ENCODE peak calls at places on chromosomes 11 and 22, in five cellular contexts. A is A549, L is K562, S is H1, Y is GM12878. K is an unnamed sample.

GRCh38 chr11:105838668-105839403 is 183.2 kb downstream of the MSANTD4 start:
- DNase-seq in A (no peak), L (no peak), S (no peak), Y (no peak), K (no peak)

GRCh38 chr11:75474878-75475766 is 42.1 kb upstream of the KLHL35 start:
- DNase-seq in A (no peak), L (peak), S (peak), Y (no peak), K (no peak)

GRCh38 chr11:66985508-66986177 is 10.5 kb downstream of the C11orf86 start:
- DNase-seq in A (no peak), L (no peak), S (no peak), Y (no peak), K (no peak)

GRCh38 chr11:827146-827860 is 416 bp upstream of the CRACR2B start:
- DNase-seq in A (no peak), L (peak), S (peak), Y (no peak), K (peak)

GRCh38 chr11:85823816-85824215 is 12.9 kb upstream of the SYTL2 start:
- DNase-seq in A (no peak), L (no peak), S (no peak), Y (no peak), K (no peak)

GRCh38 chr22:23782649-23783048 is 4.1 kb upstream of the SMARCB1 start:
- DNase-seq in A (no peak), L (no peak), S (no peak), Y (no peak), K (no peak)

GRCh38 chr22:24985824-24986214 is 33.3 kb downstream of the KIAA1671 start:
- DNase-seq in A (no peak), L (no peak), S (no peak), Y (no peak), K (peak)

GRCh38 chr11:12216542-12217422 is 106.4 kb downstream of the MICAL2 start:
- DNase-seq in A (no peak), L (no peak), S (no peak), Y (no peak), K (no peak)

GRCh38 chr11:45178890-45179663 is 32.6 kb downstream of the PRDM11 start:
- DNase-seq in A (no peak), L (no peak), S (no peak), Y (no peak), K (no peak)

GRCh38 chr22:28955817-28956216 is 72.4 kb downstream of the ZNRF3 start:
- DNase-seq in A (no peak), L (no peak), S (no peak), Y (peak), K (no peak)

GRCh38 chr11:72378704-72379383 is 55.5 kb downstream of the CLPB start:
- DNase-seq in A (no peak), L (no peak), S (no peak), Y (no peak), K (no peak)

GRCh38 chr11:118608268-118609214 is 1.1 kb downstream of the PHLDB1 start:
- DNase-seq in A (no peak), L (peak), S (peak), Y (no peak), K (no peak)

GRCh38 chr11:44426958-44427357 is 117.0 kb upstream of the ALX4 start:
- DNase-seq in A (no peak), L (no peak), S (no peak), Y (no peak), K (no peak)

GRCh38 chr11:125072210-125072960 is 9.3 kb downstream of the SLC37A2 start:
- DNase-seq in A (no peak), L (no peak), S (no peak), Y (peak), K (peak)

GRCh38 chr11:97269527-97269926 is 879.7 kb downstream of the JRKL start:
- DNase-seq in A (no peak), L (no peak), S (no peak), Y (no peak), K (peak)

GRCh38 chr22:29269230-29269604 is 1.1 kb downstream of the EWSR1 start:
- DNase-seq in A (no peak), L (no peak), S (no peak), Y (no peak), K (no peak)

GRCh38 chr11:121274332-121274991 is 18.1 kb upstream of the SC5D start:
- DNase-seq in A (no peak), L (no peak), S (no peak), Y (no peak), K (no peak)

GRCh38 chr11:44622721-44623258 is 57.3 kb downstream of the CD82 start:
- DNase-seq in A (no peak), L (no peak), S (peak), Y (no peak), K (no peak)

GRCh38 chr11:12746593-12747097 is 72.4 kb downstream of the TEAD1 start:
- DNase-seq in A (no peak), L (peak), S (peak), Y (no peak), K (peak)

GRCh38 chr11:68979931-68980775 is 633 bp downstream of the MRGPRD start:
- DNase-seq in A (no peak), L (no peak), S (no peak), Y (no peak), K (no peak)

GRCh38 chr11:69540118-69541000 is 58.9 kb downstream of the LINC01488 start:
- DNase-seq in A (no peak), L (peak), S (peak), Y (no peak), K (peak)

DNA sequence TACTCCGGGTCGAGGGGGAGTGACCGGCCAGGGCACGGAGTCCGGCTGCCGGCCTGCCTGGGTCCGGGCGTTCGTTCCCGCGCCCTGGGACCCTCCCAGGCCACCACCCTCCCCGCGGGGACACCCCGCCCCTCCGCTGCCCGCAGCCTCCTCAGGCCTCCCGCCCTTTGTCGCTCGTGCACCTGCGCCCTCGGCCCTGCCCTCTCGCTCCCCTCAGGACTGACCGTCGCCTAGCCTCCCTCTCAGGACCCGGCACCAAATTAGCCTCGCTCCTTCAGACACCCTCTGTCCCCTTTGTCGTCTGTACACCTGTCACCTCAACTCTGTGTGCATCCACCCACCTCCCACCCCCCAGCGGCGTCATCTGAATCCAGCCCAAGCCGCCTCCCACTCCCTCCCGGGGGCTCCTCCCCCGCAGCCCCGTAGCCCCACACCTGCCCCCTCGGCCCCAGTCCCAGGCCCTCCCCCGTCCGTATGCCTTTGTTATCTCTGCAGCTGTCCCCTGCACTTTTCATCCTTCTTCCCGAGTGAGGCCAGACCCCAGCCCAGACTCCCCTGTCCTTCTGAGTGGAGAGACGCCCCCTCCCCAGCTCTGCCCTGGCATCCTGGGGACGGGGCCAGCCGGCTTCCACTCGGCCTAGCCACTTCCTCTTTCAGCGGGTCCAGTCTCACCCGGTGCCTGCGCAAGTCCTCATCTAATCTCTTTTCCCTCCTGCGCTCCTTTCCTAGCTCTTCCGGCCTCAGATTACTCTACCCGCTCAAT is 643 bp downstream of the TIGD3 start:
- DNase-seq in A (peak), L (peak), S (peak), Y (no peak), K (peak)
- TF ChIP-seq HDAC2 in A (no peak), L (no peak), S (no peak), Y (no peak), K (no peak)

GRCh38 chr11:78647986-78648875 is 73.6 kb upstream of the NARS2 start:
- DNase-seq in A (no peak), L (no peak), S (peak), Y (no peak), K (no peak)
- TF ChIP-seq HDAC2 in A (no peak), L (no peak), S (no peak), Y (no peak), K (no peak)

DNA sequence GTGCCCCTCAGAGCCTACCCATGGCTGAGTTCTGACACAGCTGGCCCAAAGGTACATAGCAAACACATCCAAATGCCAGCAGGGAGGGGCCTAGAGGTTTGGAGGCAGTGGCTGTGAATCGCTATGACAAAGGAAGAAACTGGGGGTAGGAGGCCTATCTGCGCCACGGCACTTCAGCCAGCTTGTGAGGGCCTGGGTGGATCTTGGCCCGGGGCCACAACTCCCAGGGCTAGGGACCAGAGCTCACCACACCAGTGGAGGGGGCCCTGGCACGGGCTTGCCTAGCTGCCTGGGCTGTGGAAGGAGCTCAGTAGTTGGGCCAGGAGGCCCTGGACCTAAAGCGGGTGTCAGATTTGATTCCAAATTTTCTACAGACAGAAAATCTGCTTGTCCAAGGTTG is 9.4 kb upstream of the NAP1L4 start:
- DNase-seq in A (no peak), L (no peak), S (no peak), Y (no peak), K (no peak)
- TF ChIP-seq HDAC2 in A (no peak), L (no peak), S (no peak), Y (no peak), K (no peak)

DNA sequence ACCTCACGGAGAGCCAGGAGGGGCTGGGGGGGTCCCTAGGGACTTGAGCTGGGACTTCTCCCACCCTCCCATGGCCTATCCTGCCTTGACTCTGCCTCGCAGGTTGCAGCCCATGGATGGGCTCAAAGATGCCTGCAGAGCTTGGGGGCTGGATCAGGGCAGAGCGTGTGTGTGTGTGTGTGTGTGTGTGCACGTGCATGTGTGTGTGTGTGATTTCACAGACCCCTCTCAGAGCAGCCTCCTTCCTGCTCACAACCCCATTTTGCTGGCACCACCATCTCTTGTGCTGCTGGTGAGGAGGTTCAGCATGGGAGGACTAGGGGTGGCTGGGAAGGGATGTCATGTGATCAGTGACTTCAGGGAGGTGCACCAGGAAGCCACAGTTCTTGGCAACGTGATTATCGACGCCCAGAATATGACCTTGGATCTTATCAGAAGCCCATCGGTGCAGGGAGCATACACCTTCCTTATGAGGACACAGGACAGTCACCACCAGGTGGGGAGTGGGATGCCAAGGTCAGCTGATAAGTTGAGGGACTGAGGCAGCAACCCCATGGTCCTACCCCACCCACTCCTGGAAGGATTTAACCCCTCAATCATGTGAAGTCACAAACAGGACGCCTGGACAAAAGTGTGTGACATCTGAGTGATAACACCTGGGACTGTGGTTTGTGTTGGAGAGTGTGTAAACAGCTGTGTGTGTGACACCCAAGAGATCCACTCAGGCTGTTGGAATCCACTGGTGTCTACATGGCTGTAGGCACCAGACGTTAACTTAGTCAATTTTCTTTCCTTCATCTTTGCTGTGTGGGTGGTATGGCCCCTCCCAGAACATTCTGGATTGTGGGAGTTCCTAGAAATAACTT is 1.8 kb upstream of the NAALADL1 start:
- DNase-seq in A (no peak), L (peak), S (no peak), Y (no peak), K (no peak)
- TF ChIP-seq HDAC2 in A (no peak), L (no peak), S (no peak), Y (no peak), K (no peak)

GRCh38 chr11:35118906-35119305 is 20.1 kb upstream of the CD44 start:
- DNase-seq in A (no peak), L (no peak), S (no peak), Y (no peak), K (no peak)
- TF ChIP-seq HDAC2 in A (no peak), L (no peak), S (no peak), Y (no peak), K (no peak)

DNA sequence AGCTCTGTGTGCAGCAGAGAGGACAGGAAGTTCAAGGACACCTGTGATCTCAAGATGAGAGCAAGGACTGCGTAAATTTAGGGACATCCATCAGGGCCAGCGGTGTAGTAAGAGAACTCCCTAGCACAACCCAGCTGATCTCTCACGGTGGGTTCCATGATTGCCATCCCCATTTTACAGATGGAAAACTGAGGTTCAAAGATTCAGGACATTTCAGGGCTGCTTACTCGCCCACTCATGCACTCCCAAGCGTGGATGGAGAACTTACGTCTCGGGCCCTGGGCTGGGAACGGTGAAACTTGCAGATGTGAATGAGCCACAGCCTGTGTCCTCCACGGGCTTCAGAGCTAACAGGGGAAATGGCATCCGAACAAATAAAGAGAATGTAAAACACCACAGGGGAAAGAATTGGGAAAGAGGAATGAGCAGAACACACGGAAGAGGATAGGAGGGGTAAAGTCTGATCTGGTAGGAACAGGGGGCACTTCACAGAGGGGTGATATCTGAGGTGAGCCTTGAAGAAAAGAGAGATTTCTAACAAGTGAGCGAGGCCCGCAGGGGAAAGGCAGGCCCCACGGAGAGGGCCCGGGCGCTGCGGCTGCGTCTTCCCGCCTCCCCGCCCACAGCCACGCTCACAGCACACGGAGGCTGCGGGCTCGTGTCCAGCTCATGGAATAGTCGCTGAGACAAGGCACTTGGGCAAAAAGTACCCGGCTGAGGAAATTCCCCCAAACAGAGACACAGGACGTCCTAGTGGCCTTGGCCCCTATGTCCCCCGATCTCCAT is 55.9 kb downstream of the RPUSD4 start:
- DNase-seq in A (no peak), L (no peak), S (no peak), Y (no peak), K (no peak)
- TF ChIP-seq HDAC2 in A (no peak), L (no peak), S (no peak), Y (no peak), K (no peak)

GRCh38 chr11:119759324-119759723 is 30.3 kb upstream of the NECTIN1 start:
- DNase-seq in A (no peak), L (peak), S (no peak), Y (no peak), K (no peak)
- TF ChIP-seq HDAC2 in A (no peak), L (no peak), S (no peak), Y (no peak), K (no peak)

DNA sequence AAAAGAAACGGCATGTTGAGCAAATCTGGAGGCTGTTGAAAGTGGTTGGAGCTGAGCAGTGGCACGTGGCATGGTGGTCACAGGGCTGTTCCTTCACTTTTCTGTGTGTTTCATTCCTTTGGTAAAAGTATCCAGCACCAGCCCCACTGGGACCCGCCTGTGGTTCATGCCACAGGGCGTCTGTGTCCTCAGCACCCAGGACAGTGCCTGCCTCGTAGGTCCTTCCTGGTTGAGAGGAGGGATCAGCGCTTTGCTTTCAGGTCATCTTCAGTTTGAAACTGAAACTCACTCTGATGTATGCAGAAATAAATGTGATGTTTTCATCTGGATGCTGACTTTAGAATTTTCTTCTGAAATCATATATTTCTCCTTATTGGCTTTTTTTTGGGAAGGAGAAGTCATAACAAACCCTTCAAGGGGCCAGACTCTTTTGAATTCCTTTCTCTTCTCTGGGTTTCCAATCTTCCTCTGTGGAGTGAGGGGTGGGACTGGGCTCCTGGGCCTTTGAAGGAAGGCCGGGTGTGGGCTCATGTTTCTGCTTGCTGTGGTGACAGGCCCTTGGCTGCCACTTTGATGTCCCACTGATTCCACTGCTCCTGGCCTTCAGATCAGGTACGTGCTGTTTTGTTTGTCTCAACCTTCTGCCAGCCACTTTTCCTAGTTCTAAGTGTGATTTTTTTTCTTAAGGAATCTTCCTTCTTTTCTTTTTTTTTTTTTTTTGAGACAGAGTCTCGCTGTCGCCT is 26.1 kb downstream of the TBC1D22A start:
- DNase-seq in A (no peak), L (no peak), S (no peak), Y (no peak), K (no peak)
- TF ChIP-seq HDAC2 in A (no peak), L (no peak), S (no peak), Y (no peak), K (no peak)